ENCODE peak calls at places on chromosomes 12 and 14, in four cellular contexts. One of them, this sample, is unnamed.

GRCh38 chr12:48092606-48093005 is 13.3 kb downstream of the SENP1 start:
- DNase-seq in neuronal stem cell: no peak
- DNase-seq in IMR-90: peak
- DNase-seq in mesenchymal stem cell: no peak
- DNase-seq in this sample: no peak

GRCh38 chr14:34111933-34112332 is 161.1 kb upstream of the EGLN3 start:
- DNase-seq in neuronal stem cell: no peak
- DNase-seq in IMR-90: no peak
- DNase-seq in mesenchymal stem cell: no peak
- DNase-seq in this sample: peak

GRCh38 chr14:20440465-20440864 is 4.5 kb upstream of the KLHL33 start:
- DNase-seq in neuronal stem cell: no peak
- DNase-seq in IMR-90: no peak
- DNase-seq in mesenchymal stem cell: no peak
- DNase-seq in this sample: no peak

GRCh38 chr12:122894173-122895121 is 1.5 kb downstream of the VPS37B start:
- DNase-seq in neuronal stem cell: no peak
- DNase-seq in IMR-90: no peak
- DNase-seq in mesenchymal stem cell: no peak
- DNase-seq in this sample: peak

GRCh38 chr12:117526756-117527479 is 165.5 kb upstream of the NOS1 start:
- DNase-seq in neuronal stem cell: no peak
- DNase-seq in IMR-90: no peak
- DNase-seq in mesenchymal stem cell: no peak
- DNase-seq in this sample: no peak

GRCh38 chr12:54128466-54128865 is 60.3 kb downstream of the SMUG1 start:
- DNase-seq in neuronal stem cell: no peak
- DNase-seq in IMR-90: no peak
- DNase-seq in mesenchymal stem cell: no peak
- DNase-seq in this sample: peak

GRCh38 chr12:16136206-16136605 is 141.3 kb downstream of the SLC15A5 start:
- DNase-seq in neuronal stem cell: no peak
- DNase-seq in IMR-90: no peak
- DNase-seq in mesenchymal stem cell: no peak
- DNase-seq in this sample: no peak

GRCh38 chr12:112869778-112870177 is 37.0 kb upstream of the OAS1 start:
- DNase-seq in neuronal stem cell: no peak
- DNase-seq in IMR-90: no peak
- DNase-seq in mesenchymal stem cell: no peak
- DNase-seq in this sample: no peak

GRCh38 chr14:73717998-73718741 is 4.0 kb upstream of the PNMA1 start:
- DNase-seq in neuronal stem cell: no peak
- DNase-seq in IMR-90: peak
- DNase-seq in mesenchymal stem cell: no peak
- DNase-seq in this sample: peak

GRCh38 chr12:21151184-21151583 is 20.2 kb downstream of the SLCO1B1 start:
- DNase-seq in neuronal stem cell: no peak
- DNase-seq in IMR-90: no peak
- DNase-seq in mesenchymal stem cell: no peak
- DNase-seq in this sample: no peak

GRCh38 chr12:121538699-121539061 is 42.1 kb downstream of the KDM2B start:
- DNase-seq in neuronal stem cell: no peak
- DNase-seq in IMR-90: peak
- DNase-seq in mesenchymal stem cell: no peak
- DNase-seq in this sample: peak

GRCh38 chr12:46744256-46744655 is 81.5 kb downstream of the SLC38A4 start:
- DNase-seq in neuronal stem cell: no peak
- DNase-seq in IMR-90: no peak
- DNase-seq in mesenchymal stem cell: no peak
- DNase-seq in this sample: no peak

GRCh38 chr12:89748791-89749190 is 40.2 kb upstream of the ATP2B1 start:
- DNase-seq in neuronal stem cell: no peak
- DNase-seq in IMR-90: no peak
- DNase-seq in mesenchymal stem cell: no peak
- DNase-seq in this sample: no peak

GRCh38 chr14:48614003-48614402 is 938.6 kb upstream of the MDGA2 start:
- DNase-seq in neuronal stem cell: no peak
- DNase-seq in IMR-90: peak
- DNase-seq in mesenchymal stem cell: no peak
- DNase-seq in this sample: no peak

GRCh38 chr12:130336723-130337475 is 788 bp upstream of the PIWIL1 start:
- DNase-seq in neuronal stem cell: no peak
- DNase-seq in IMR-90: no peak
- DNase-seq in mesenchymal stem cell: no peak
- DNase-seq in this sample: no peak

GRCh38 chr14:74424606-74425005 is 1.4 kb downstream of the SYNDIG1L start:
- DNase-seq in neuronal stem cell: no peak
- DNase-seq in IMR-90: no peak
- DNase-seq in mesenchymal stem cell: no peak
- DNase-seq in this sample: no peak

GRCh38 chr14:31949709-31950108 is 127.4 kb upstream of the ARHGAP5 start:
- DNase-seq in neuronal stem cell: no peak
- DNase-seq in IMR-90: peak
- DNase-seq in mesenchymal stem cell: peak
- DNase-seq in this sample: no peak

GRCh38 chr12:129084875-129085826 is 231.9 kb downstream of the GLT1D1 start:
- DNase-seq in neuronal stem cell: no peak
- DNase-seq in IMR-90: no peak
- DNase-seq in mesenchymal stem cell: no peak
- DNase-seq in this sample: no peak

GRCh38 chr12:106128526-106129430 is 10.0 kb downstream of the NUAK1 start:
- DNase-seq in neuronal stem cell: no peak
- DNase-seq in IMR-90: no peak
- DNase-seq in mesenchymal stem cell: no peak
- DNase-seq in this sample: peak
- H2AK5ac ChIP-seq in neuronal stem cell: no peak
- H2AK5ac ChIP-seq in IMR-90: peak
- H2AK5ac ChIP-seq in mesenchymal stem cell: peak
- H2AK5ac ChIP-seq in this sample: peak

DNA sequence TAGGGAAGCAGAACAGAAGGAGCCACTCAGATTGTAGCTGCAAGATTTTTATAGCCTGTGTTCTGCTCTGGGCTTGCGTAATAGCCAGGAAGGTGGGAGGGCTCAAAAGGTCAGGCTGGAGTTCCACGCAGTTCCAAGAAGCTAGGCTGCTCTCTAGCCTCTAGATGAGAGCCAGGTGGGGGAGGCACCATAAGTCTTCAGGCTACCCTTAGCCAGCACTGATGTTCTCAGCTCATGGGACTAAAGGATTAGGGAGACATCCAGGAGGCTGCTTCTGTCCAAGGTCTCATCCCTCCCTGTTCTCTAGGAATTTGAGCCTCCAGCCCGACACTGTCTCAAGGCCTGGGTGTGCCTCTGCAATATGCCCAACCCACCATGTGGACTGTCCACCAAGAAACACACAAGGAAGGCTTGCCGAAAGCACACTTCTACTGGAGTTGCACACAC is 1.7 kb downstream of the LMBR1L start:
- DNase-seq in neuronal stem cell: no peak
- DNase-seq in IMR-90: peak
- DNase-seq in mesenchymal stem cell: peak
- DNase-seq in this sample: no peak
- H3K4me3 ChIP-seq in neuronal stem cell: no peak
- H3K4me3 ChIP-seq in IMR-90: peak
- H3K4me3 ChIP-seq in mesenchymal stem cell: peak
- H3K4me3 ChIP-seq in this sample: no peak

DNA sequence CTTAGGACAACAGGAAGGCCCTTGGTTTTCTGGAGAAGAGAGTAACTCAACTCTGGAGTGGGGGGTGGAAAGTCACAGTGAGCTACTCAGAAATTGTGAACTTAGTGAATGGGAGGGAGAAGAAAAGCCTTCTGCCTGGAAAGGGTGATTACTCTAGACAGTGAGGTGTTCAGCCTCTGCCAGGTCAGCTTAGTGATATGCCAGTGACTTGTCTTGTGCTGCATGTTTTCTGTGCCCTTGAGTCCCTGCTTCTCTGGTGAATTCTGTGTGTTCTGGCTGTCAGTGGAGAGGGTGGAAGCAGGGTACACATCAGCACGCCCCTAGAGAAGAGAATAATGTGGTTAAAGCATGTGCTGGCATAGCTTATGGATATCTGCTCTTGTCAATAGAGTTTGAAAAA is 13.4 kb downstream of the ATP23 start:
- DNase-seq in neuronal stem cell: no peak
- DNase-seq in IMR-90: no peak
- DNase-seq in mesenchymal stem cell: no peak
- DNase-seq in this sample: no peak
- H3K9ac ChIP-seq in neuronal stem cell: no peak
- H3K9ac ChIP-seq in IMR-90: no peak
- H3K9ac ChIP-seq in mesenchymal stem cell: no peak
- H3K9ac ChIP-seq in this sample: no peak

GRCh38 chr14:64539186-64539552 is 1.4 kb upstream of the HSPA2 start:
- DNase-seq in neuronal stem cell: no peak
- DNase-seq in IMR-90: no peak
- DNase-seq in mesenchymal stem cell: no peak
- DNase-seq in this sample: no peak
- H2AK5ac ChIP-seq in neuronal stem cell: peak
- H2AK5ac ChIP-seq in IMR-90: peak
- H2AK5ac ChIP-seq in mesenchymal stem cell: no peak
- H2AK5ac ChIP-seq in this sample: no peak

GRCh38 chr12:92558806-92559205 is 144.0 kb upstream of the PLEKHG7 start:
- DNase-seq in neuronal stem cell: no peak
- DNase-seq in IMR-90: peak
- DNase-seq in mesenchymal stem cell: peak
- DNase-seq in this sample: no peak

GRCh38 chr12:92557422-92557724 is 145.4 kb upstream of the PLEKHG7 start:
- DNase-seq in neuronal stem cell: no peak
- DNase-seq in IMR-90: no peak
- DNase-seq in mesenchymal stem cell: no peak
- DNase-seq in this sample: no peak

GRCh38 chr12:92558241-92558773 is 144.5 kb upstream of the PLEKHG7 start:
- DNase-seq in neuronal stem cell: no peak
- DNase-seq in IMR-90: no peak
- DNase-seq in mesenchymal stem cell: no peak
- DNase-seq in this sample: no peak

GRCh38 chr12:92556141-92556540 is 146.6 kb upstream of the PLEKHG7 start:
- DNase-seq in neuronal stem cell: no peak
- DNase-seq in IMR-90: no peak
- DNase-seq in mesenchymal stem cell: no peak
- DNase-seq in this sample: no peak

GRCh38 chr12:92556622-92557421 is 146.0 kb upstream of the PLEKHG7 start:
- DNase-seq in neuronal stem cell: no peak
- DNase-seq in IMR-90: no peak
- DNase-seq in mesenchymal stem cell: no peak
- DNase-seq in this sample: no peak
- H3K4me3 ChIP-seq in neuronal stem cell: no peak
- H3K4me3 ChIP-seq in IMR-90: no peak
- H3K4me3 ChIP-seq in mesenchymal stem cell: no peak
- H3K4me3 ChIP-seq in this sample: no peak

GRCh38 chr14:50091240-50091914 is 25.0 kb downstream of the VCPKMT start:
- DNase-seq in neuronal stem cell: no peak
- DNase-seq in IMR-90: no peak
- DNase-seq in mesenchymal stem cell: no peak
- DNase-seq in this sample: no peak

GRCh38 chr14:50094056-50094455 is 22.3 kb downstream of the VCPKMT start:
- DNase-seq in neuronal stem cell: no peak
- DNase-seq in IMR-90: no peak
- DNase-seq in mesenchymal stem cell: no peak
- DNase-seq in this sample: no peak

GRCh38 chr14:50095895-50096294 is 20.5 kb downstream of the VCPKMT start:
- DNase-seq in neuronal stem cell: no peak
- DNase-seq in IMR-90: no peak
- DNase-seq in mesenchymal stem cell: no peak
- DNase-seq in this sample: no peak

GRCh38 chr14:50092006-50092555 is 24.3 kb downstream of the VCPKMT start:
- DNase-seq in neuronal stem cell: no peak
- DNase-seq in IMR-90: no peak
- DNase-seq in mesenchymal stem cell: no peak
- DNase-seq in this sample: no peak

GRCh38 chr14:50093496-50093895 is 22.9 kb downstream of the VCPKMT start:
- DNase-seq in neuronal stem cell: no peak
- DNase-seq in IMR-90: no peak
- DNase-seq in mesenchymal stem cell: no peak
- DNase-seq in this sample: no peak
- H3K9ac ChIP-seq in neuronal stem cell: no peak
- H3K9ac ChIP-seq in IMR-90: no peak
- H3K9ac ChIP-seq in mesenchymal stem cell: no peak
- H3K9ac ChIP-seq in this sample: no peak

GRCh38 chr12:98344630-98345029 is 170.8 kb upstream of the TMPO start:
- DNase-seq in neuronal stem cell: no peak
- DNase-seq in IMR-90: no peak
- DNase-seq in mesenchymal stem cell: no peak
- DNase-seq in this sample: no peak
- H2AK5ac ChIP-seq in neuronal stem cell: no peak
- H2AK5ac ChIP-seq in IMR-90: no peak
- H2AK5ac ChIP-seq in mesenchymal stem cell: no peak
- H2AK5ac ChIP-seq in this sample: no peak

DNA sequence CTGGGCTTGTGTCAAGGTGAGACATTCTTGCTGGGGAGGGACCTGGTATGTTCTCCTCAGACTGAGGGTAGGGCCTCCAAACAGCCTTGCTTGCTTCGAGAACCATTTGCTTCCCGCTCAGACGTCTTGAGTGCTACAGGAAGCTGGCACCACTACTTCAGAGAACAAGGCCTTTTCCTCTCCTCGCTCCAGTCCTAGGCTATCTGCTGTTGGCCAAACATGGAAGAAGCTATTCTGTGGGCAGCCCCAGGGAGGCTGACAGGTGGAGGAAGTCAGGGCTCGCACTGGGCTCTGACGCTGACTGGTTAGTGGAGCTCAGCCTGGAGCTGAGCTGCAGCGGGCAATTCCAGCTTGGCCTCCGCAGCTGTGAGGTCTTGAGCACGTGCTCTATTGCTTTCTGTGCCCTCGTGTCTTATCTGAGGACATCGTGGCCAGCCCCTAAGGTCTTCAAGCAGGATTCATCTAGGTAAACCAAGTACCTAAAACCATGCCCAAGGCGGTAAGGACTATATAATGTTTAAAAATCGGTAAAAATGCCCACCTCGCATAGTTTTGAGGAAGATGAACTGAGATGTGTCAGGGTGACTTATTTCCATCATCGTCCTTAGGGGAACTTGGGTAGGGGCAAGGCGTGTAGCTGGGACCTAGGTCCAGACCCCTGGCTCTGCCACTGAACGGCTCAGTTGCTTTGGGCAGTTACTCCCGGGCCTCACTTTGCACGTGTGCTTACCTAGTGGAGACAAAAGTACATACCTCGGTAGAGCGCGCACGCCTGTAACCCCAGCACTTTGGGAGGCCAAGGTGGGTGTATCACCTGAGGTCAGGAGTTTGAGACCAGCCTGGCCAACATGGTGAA is 4.3 kb downstream of the GAPDH start:
- DNase-seq in neuronal stem cell: no peak
- DNase-seq in IMR-90: peak
- DNase-seq in mesenchymal stem cell: peak
- DNase-seq in this sample: peak
- H3K4me3 ChIP-seq in neuronal stem cell: peak
- H3K4me3 ChIP-seq in IMR-90: peak
- H3K4me3 ChIP-seq in mesenchymal stem cell: no peak
- H3K4me3 ChIP-seq in this sample: no peak

This sample was measured in mesendoderm.